ENCODE peak calls at places on chromosomes 2 and 18, in ten cellular contexts. A is stimulated activated CD8-positive, alpha-beta memory T cell treated with anti-CD3 and anti-CD28 coated beads, Interleukin-4, amount 100 ng/mL, for 48 hours; J is KG1; X is NCI-H1417; G is HuH-7.5; T is activated T-cell treated with anti-CD3 and anti-CD28 coated beads for 4 hours; W is NCI-H446 treated with DMSO at 0.1 percent for 48 hours; H is WTC11; C is heart right ventricle; Z is LHCN-M2. N is an unnamed sample.

GRCh38 chr2:200585730-200586643 is at the start of gene AOX1:
- DNase-seq in Z (no peak), G (no peak), J (no peak), A (peak), T (no peak), H (peak), W (no peak), C (peak), X (no peak), N (peak)

GRCh38 chr2:59888706-59889105 is 664.7 kb downstream of the BCL11A start:
- DNase-seq in Z (no peak), H (no peak), X (no peak), W (no peak), J (no peak), T (no peak), G (no peak), A (no peak), C (no peak), N (no peak)

GRCh38 chr2:27799646-27800010 is 28.1 kb downstream of the MRPL33 start:
- DNase-seq in Z (no peak), H (no peak), G (no peak), A (no peak), X (no peak), T (no peak), C (no peak), J (no peak), W (no peak), N (no peak)

GRCh38 chr2:86622409-86622877 is 1.2 kb downstream of the RNF103 start:
- DNase-seq in C (no peak), T (peak), X (peak), G (no peak), A (peak), Z (peak), W (no peak), H (peak), J (peak), N (peak)

GRCh38 chr2:35428548-35428947 is 927.0 kb upstream of the CRIM1 start:
- DNase-seq in T (no peak), G (no peak), X (no peak), Z (peak), A (peak), J (peak), C (peak), W (no peak), H (peak), N (peak)

GRCh38 chr18:80149667-80150066 is 40.6 kb downstream of the ADNP2 start:
- DNase-seq in H (no peak), Z (no peak), C (no peak), X (no peak), G (no peak), T (no peak), W (no peak), J (no peak), A (no peak), N (no peak)

GRCh38 chr2:220315098-220315785 is 687.8 kb downstream of the SLC4A3 start:
- DNase-seq in A (no peak), C (no peak), G (no peak), Z (peak), T (no peak), J (no peak), W (no peak), X (no peak), H (no peak), N (peak)

GRCh38 chr2:217673555-217674088 is 329.2 kb downstream of the TNS1 start:
- DNase-seq in X (no peak), W (no peak), H (no peak), A (no peak), C (no peak), Z (no peak), G (no peak), T (no peak), J (no peak), N (no peak)

GRCh38 chr2:17194083-17194482 is 324.2 kb downstream of the RAD51AP2 start:
- DNase-seq in X (no peak), A (no peak), W (no peak), Z (no peak), J (no peak), C (no peak), T (no peak), H (no peak), G (no peak), N (no peak)

GRCh38 chr18:40607741-40608140 is 1347.3 kb upstream of the PIK3C3 start:
- DNase-seq in J (no peak), C (no peak), G (no peak), X (no peak), T (no peak), Z (no peak), H (no peak), W (no peak), A (no peak), N (peak)

GRCh38 chr2:162071016-162071415 is 3.0 kb downstream of the DPP4 start:
- DNase-seq in C (no peak), H (no peak), T (no peak), X (no peak), W (no peak), G (no peak), Z (peak), A (no peak), J (no peak), N (no peak)

GRCh38 chr2:210884227-210884626 is 327.8 kb downstream of the CPS1 start:
- DNase-seq in T (no peak), W (no peak), X (no peak), C (no peak), J (no peak), G (no peak), Z (no peak), A (no peak), H (no peak), N (no peak)

N was measured in NCI-H69.